ENCODE peak calls at places on chromosome 18, in five cellular contexts. One of them, this sample, is unnamed.

GRCh38 chr18:52236134-52236533 is 103.9 kb upstream of the DCC start:
- DNase-seq in nephron progenitor cell: no peak
- DNase-seq in CD4-positive, alpha-beta T cell: no peak
- DNase-seq in IMR-90: no peak
- DNase-seq in ovary: no peak
- DNase-seq in this sample: no peak

GRCh38 chr18:56199580-56200320 is 438.6 kb downstream of the TXNL1 start:
- DNase-seq in nephron progenitor cell: no peak
- DNase-seq in CD4-positive, alpha-beta T cell: no peak
- DNase-seq in IMR-90: no peak
- DNase-seq in ovary: no peak
- DNase-seq in this sample: no peak

GRCh38 chr18:76461692-76462325 is 33.2 kb downstream of the ZNF516 start:
- DNase-seq in nephron progenitor cell: no peak
- DNase-seq in CD4-positive, alpha-beta T cell: no peak
- DNase-seq in IMR-90: no peak
- DNase-seq in ovary: no peak
- DNase-seq in this sample: no peak

GRCh38 chr18:10353791-10354190 is 100.6 kb upstream of the APCDD1 start:
- DNase-seq in nephron progenitor cell: no peak
- DNase-seq in CD4-positive, alpha-beta T cell: no peak
- DNase-seq in IMR-90: peak
- DNase-seq in ovary: no peak
- DNase-seq in this sample: no peak

GRCh38 chr18:49168970-49169619 is 218.3 kb upstream of the SMAD7 start:
- DNase-seq in nephron progenitor cell: no peak
- DNase-seq in CD4-positive, alpha-beta T cell: no peak
- DNase-seq in IMR-90: no peak
- DNase-seq in ovary: no peak
- DNase-seq in this sample: no peak

GRCh38 chr18:58247363-58247834 is 203.4 kb downstream of the NEDD4L start:
- DNase-seq in nephron progenitor cell: peak
- DNase-seq in CD4-positive, alpha-beta T cell: no peak
- DNase-seq in IMR-90: peak
- DNase-seq in ovary: no peak
- DNase-seq in this sample: no peak

GRCh38 chr18:45889419-45890059 is 64.1 kb downstream of the SIGLEC15 start:
- DNase-seq in nephron progenitor cell: no peak
- DNase-seq in CD4-positive, alpha-beta T cell: no peak
- DNase-seq in IMR-90: no peak
- DNase-seq in ovary: no peak
- DNase-seq in this sample: no peak

GRCh38 chr18:58638446-58638845 is 9.6 kb upstream of the ALPK2 start:
- DNase-seq in nephron progenitor cell: no peak
- DNase-seq in CD4-positive, alpha-beta T cell: no peak
- DNase-seq in IMR-90: no peak
- DNase-seq in ovary: no peak
- DNase-seq in this sample: no peak

GRCh38 chr18:75859533-75859932 is 432.0 kb upstream of the SMIM21 start:
- DNase-seq in nephron progenitor cell: no peak
- DNase-seq in CD4-positive, alpha-beta T cell: no peak
- DNase-seq in IMR-90: no peak
- DNase-seq in ovary: no peak
- DNase-seq in this sample: no peak

GRCh38 chr18:59681051-59681450 is 16.2 kb downstream of the CCBE1 start:
- DNase-seq in nephron progenitor cell: no peak
- DNase-seq in CD4-positive, alpha-beta T cell: no peak
- DNase-seq in IMR-90: no peak
- DNase-seq in ovary: no peak
- DNase-seq in this sample: no peak

DNA sequence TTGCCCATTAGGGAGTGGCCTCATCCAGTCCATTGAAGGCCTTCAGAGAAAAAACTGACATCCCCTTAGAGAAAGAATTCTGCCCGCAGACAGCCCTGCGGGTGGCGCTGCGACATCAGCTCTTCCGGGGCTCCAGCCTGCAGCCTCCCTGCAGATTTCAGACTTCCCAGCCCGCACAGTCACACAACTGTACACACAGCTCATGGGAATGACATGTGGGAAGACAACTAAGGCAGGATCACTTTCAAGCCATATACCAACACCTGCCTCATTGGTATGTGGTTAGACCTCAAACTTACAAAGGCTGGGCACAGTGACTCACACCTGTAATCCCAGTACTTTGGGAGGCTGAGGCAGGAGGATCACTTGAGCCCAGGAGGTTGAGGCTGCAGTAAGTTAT is 24.8 kb upstream of the TUBB6 start:
- DNase-seq in nephron progenitor cell: no peak
- DNase-seq in CD4-positive, alpha-beta T cell: no peak
- DNase-seq in IMR-90: peak
- DNase-seq in ovary: no peak
- DNase-seq in this sample: no peak
- TF ChIP-seq CTCF in nephron progenitor cell: no peak
- TF ChIP-seq CTCF in CD4-positive, alpha-beta T cell: no peak
- TF ChIP-seq CTCF in IMR-90: peak
- TF ChIP-seq CTCF in ovary: no peak
- TF ChIP-seq CTCF in this sample: peak

DNA sequence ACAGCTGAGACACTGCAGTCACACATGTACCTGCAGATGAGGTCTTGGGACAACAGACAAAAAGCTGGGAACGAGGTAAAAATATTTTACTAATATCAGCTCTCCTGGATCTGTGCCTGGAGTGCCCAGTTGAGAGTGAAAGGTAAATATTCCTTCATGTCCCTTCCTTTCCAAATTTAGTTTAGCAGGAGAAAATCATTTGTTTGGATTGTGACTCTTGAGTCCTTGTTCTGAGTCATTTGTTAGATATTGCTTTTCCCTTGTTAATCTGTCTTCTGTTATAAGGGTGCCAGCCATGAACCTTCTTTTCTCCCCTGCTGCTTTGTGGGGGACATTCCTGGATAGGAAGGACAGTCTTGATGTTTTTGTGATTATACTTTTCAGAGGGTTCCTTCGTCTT is 329.2 kb downstream of the DSC3 start:
- DNase-seq in nephron progenitor cell: no peak
- DNase-seq in CD4-positive, alpha-beta T cell: no peak
- DNase-seq in IMR-90: no peak
- DNase-seq in ovary: no peak
- DNase-seq in this sample: no peak
- TF ChIP-seq CTCF in nephron progenitor cell: no peak
- TF ChIP-seq CTCF in CD4-positive, alpha-beta T cell: no peak
- TF ChIP-seq CTCF in IMR-90: no peak
- TF ChIP-seq CTCF in ovary: no peak
- TF ChIP-seq CTCF in this sample: no peak

DNA sequence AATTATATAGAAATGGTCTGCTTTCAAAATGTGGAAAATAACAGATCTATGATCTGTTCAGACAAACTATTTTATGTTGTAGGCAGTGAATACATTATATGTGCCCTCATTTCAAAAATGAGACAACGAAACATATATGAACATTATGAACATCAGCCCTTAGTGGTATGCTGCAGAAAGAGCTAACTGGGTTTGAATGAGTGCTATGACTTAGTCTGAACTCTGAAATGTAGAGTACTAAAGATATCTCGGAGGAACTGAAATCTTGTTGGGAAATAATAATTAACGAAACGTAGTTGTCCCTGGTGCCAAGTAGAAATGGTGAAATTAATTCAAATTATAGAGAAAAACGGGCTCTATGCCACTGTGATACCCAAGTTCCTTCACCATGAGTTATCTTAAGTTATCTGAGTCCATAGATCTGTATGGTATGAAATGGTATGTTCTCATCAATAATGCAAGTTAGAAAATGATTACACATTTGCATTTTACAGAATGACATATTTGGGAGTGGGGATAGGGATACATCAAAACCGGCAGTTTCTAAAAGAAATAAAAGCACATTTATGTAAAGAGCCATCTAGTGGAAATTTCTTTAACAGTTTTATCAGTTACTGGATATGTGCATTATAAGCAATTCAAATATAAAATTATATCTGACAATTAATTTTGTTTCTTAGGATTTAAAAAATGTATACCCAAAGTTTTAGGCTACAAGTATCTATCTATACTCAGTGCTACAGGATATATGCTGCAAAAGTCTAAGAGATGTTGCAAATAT is 26.7 kb downstream of the STARD6 start:
- DNase-seq in nephron progenitor cell: no peak
- DNase-seq in CD4-positive, alpha-beta T cell: no peak
- DNase-seq in IMR-90: no peak
- DNase-seq in ovary: no peak
- DNase-seq in this sample: no peak
- TF ChIP-seq CTCF in nephron progenitor cell: no peak
- TF ChIP-seq CTCF in CD4-positive, alpha-beta T cell: no peak
- TF ChIP-seq CTCF in IMR-90: no peak
- TF ChIP-seq CTCF in ovary: no peak
- TF ChIP-seq CTCF in this sample: no peak

DNA sequence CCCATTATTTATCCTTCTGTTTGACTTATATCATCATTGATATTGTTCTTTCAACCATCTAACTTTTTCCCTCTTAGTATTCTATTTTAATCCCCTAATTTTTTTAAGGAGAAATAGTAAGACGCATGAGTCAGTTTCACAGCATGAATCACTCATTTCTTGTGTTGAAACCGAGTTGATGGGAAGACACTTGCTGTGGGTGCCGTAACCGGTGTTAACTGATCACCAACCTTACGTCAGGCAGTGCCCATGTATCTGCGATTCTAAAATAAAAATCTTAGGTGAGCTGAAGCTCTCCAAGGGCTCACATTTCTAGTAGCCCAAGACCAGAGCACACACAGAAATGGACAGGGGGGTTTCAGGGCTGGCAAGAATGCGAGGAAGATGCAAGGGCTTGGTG is 348.1 kb downstream of the GALR1 start:
- DNase-seq in nephron progenitor cell: no peak
- DNase-seq in CD4-positive, alpha-beta T cell: no peak
- DNase-seq in IMR-90: no peak
- DNase-seq in ovary: no peak
- DNase-seq in this sample: no peak
- TF ChIP-seq CTCF in nephron progenitor cell: no peak
- TF ChIP-seq CTCF in CD4-positive, alpha-beta T cell: no peak
- TF ChIP-seq CTCF in IMR-90: no peak
- TF ChIP-seq CTCF in ovary: no peak
- TF ChIP-seq CTCF in this sample: no peak

GRCh38 chr18:2223394-2223793 is 347.9 kb downstream of the METTL4 start:
- DNase-seq in nephron progenitor cell: no peak
- DNase-seq in CD4-positive, alpha-beta T cell: no peak
- DNase-seq in IMR-90: no peak
- DNase-seq in ovary: no peak
- DNase-seq in this sample: no peak
- TF ChIP-seq CTCF in nephron progenitor cell: no peak
- TF ChIP-seq CTCF in CD4-positive, alpha-beta T cell: no peak
- TF ChIP-seq CTCF in IMR-90: no peak
- TF ChIP-seq CTCF in ovary: no peak
- TF ChIP-seq CTCF in this sample: no peak

DNA sequence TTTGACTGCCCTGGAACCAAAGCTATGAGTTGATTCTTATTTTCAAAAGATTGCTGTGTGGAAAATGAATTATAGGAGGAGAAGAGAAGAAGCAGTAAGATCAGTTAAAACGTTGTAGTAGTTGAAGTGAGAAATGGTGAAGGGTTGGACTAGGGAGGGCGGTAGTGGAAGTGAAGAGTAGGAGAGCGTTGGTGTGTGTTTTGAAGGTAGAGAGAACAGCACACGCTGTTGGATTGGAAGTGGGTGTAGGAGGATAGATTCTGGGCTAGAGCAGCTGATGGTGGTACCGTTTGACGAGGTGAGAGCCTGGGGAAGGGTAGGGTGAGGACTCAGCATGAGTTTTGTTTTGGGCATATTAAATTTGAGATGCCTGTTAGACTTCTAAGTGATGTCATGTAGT is 18.4 kb downstream of the RIOK3 start:
- DNase-seq in nephron progenitor cell: no peak
- DNase-seq in CD4-positive, alpha-beta T cell: no peak
- DNase-seq in IMR-90: no peak
- DNase-seq in ovary: no peak
- DNase-seq in this sample: no peak
- TF ChIP-seq CTCF in nephron progenitor cell: no peak
- TF ChIP-seq CTCF in CD4-positive, alpha-beta T cell: no peak
- TF ChIP-seq CTCF in IMR-90: no peak
- TF ChIP-seq CTCF in ovary: no peak
- TF ChIP-seq CTCF in this sample: no peak

GRCh38 chr18:74446631-74447403 is 10.3 kb downstream of the DIPK1C start:
- DNase-seq in nephron progenitor cell: no peak
- DNase-seq in CD4-positive, alpha-beta T cell: no peak
- DNase-seq in IMR-90: no peak
- DNase-seq in ovary: no peak
- DNase-seq in this sample: no peak
- TF ChIP-seq CTCF in nephron progenitor cell: no peak
- TF ChIP-seq CTCF in CD4-positive, alpha-beta T cell: no peak
- TF ChIP-seq CTCF in IMR-90: no peak
- TF ChIP-seq CTCF in ovary: no peak
- TF ChIP-seq CTCF in this sample: no peak

GRCh38 chr18:70781860-70782453 is 493.1 kb downstream of the SOCS6 start:
- DNase-seq in nephron progenitor cell: peak
- DNase-seq in CD4-positive, alpha-beta T cell: peak
- DNase-seq in IMR-90: peak
- DNase-seq in ovary: no peak
- DNase-seq in this sample: peak
- TF ChIP-seq CTCF in nephron progenitor cell: peak
- TF ChIP-seq CTCF in CD4-positive, alpha-beta T cell: peak
- TF ChIP-seq CTCF in IMR-90: peak
- TF ChIP-seq CTCF in ovary: no peak
- TF ChIP-seq CTCF in this sample: peak

DNA sequence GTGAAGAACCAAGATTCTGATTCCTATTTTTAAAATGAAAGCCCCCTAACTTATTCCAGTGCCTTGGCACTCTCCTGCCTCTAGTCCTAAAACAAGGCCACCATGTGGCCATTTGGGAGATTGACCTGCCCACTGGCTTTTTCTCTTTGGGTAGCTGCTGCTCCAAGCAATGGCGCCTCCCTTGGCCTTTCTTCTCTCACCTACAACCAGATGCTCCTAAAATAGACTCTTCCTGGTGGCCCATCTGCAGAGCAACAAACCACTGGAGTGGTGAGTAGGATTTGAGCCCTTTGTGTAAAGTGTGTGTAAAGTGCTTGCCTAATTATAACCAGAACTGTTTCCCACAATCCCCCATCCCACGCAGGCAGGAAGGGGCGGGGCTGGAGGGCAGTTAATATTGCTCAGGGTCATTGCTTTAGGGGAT is 114.2 kb downstream of the FHOD3 start:
- DNase-seq in nephron progenitor cell: peak
- DNase-seq in CD4-positive, alpha-beta T cell: no peak
- DNase-seq in IMR-90: peak
- DNase-seq in ovary: no peak
- DNase-seq in this sample: no peak
- TF ChIP-seq CTCF in nephron progenitor cell: peak
- TF ChIP-seq CTCF in CD4-positive, alpha-beta T cell: no peak
- TF ChIP-seq CTCF in IMR-90: peak
- TF ChIP-seq CTCF in ovary: no peak
- TF ChIP-seq CTCF in this sample: peak

This sample was measured in neural crest cell.